ENCODE peak calls at places on chromosome 10, in four cellular contexts. G is CD8-positive, alpha-beta T cell; E is A549; B is M059J. R is an unnamed sample.

GRCh38 chr10:100656479-100656878 is 88.9 kb upstream of the PAX2 start:
- DNase-seq in G (no peak), E (peak; percentile 65), B (no peak), R (peak; percentile 41)

GRCh38 chr10:95312264-95312663 is 21.5 kb upstream of the PDLIM1 start:
- DNase-seq in G (no peak), E (no peak), B (no peak), R (no peak)

GRCh38 chr10:78934994-78935602 is 133.7 kb upstream of the ZMIZ1 start:
- DNase-seq in G (no peak), E (no peak), B (no peak), R (no peak)

GRCh38 chr10:84205049-84205852 is 10.9 kb downstream of the CDHR1 start:
- DNase-seq in G (peak; percentile 80), E (peak; percentile 62), B (peak; percentile 24), R (peak; percentile 63)

GRCh38 chr10:44279376-44279775 is 105.5 kb downstream of the CXCL12 start:
- DNase-seq in G (no peak), E (no peak), B (no peak), R (no peak)

GRCh38 chr10:72061491-72061890 is 26.9 kb downstream of the SPOCK2 start:
- DNase-seq in G (no peak), E (no peak), B (no peak), R (peak; percentile 42)

GRCh38 chr10:114928818-114929217 is 9.2 kb upstream of the TRUB1 start:
- DNase-seq in G (no peak), E (no peak), B (no peak), R (no peak)

GRCh38 chr10:86961481-86962091 is 3.2 kb downstream of the SNCG start:
- DNase-seq in G (no peak), E (no peak), B (peak; percentile 77), R (no peak)

GRCh38 chr10:98349508-98349922 is 65.5 kb downstream of the PYROXD2 start:
- DNase-seq in G (no peak), E (no peak), B (peak; percentile 86), R (no peak)

GRCh38 chr10:42997151-42997848 is 79.6 kb upstream of the RET start:
- DNase-seq in G (no peak), E (no peak), B (no peak), R (no peak)

GRCh38 chr10:59793924-59794323 is 40.7 kb upstream of the MRLN start:
- DNase-seq in G (no peak), E (no peak), B (no peak), R (no peak)

GRCh38 chr10:60649485-60650271 is 128.6 kb upstream of the CDK1 start:
- DNase-seq in G (no peak), E (no peak), B (no peak), R (no peak)

GRCh38 chr10:113127285-113128283 is 177.5 kb downstream of the TCF7L2 start:
- DNase-seq in G (no peak), E (no peak), B (no peak), R (no peak)

GRCh38 chr10:125231116-125231812 is 70.9 kb upstream of the CTBP2 start:
- DNase-seq in G (no peak), E (peak; percentile 99), B (peak; percentile 93), R (no peak)

GRCh38 chr10:57973451-57973850 is 294.2 kb downstream of the IPMK start:
- DNase-seq in G (no peak), E (no peak), B (peak; percentile 32), R (no peak)

GRCh38 chr10:43680035-43680434 is 31.4 kb upstream of the ZNF32 start:
- DNase-seq in G (no peak), E (no peak), B (peak; percentile 81), R (no peak)

GRCh38 chr10:22320591-22321155 is at the start of gene BMI1:
- DNase-seq in G (peak; percentile 75), E (peak; percentile 77), B (peak; percentile 57), R (peak; percentile 95)

GRCh38 chr10:57657164-57657765 is 610.4 kb downstream of the IPMK start:
- DNase-seq in G (no peak), E (peak; percentile 21), B (peak; percentile 41), R (peak; percentile 24)

GRCh38 chr10:62492012-62492869 is 118.1 kb downstream of the ZNF365 start:
- DNase-seq in G (no peak), E (no peak), B (peak; percentile 40), R (no peak)

GRCh38 chr10:119494224-119495060 is 48.1 kb downstream of the RGS10 start:
- DNase-seq in G (no peak), E (no peak), B (peak; percentile 43), R (no peak)

GRCh38 chr10:8055420-8056349 is 1.2 kb downstream of the GATA3 start:
- DNase-seq in G (peak; percentile 72), E (no peak), B (no peak), R (no peak)

GRCh38 chr10:110426294-110427153 is 71.2 kb upstream of the DUSP5 start:
- DNase-seq in G (no peak), E (peak; percentile 68), B (no peak), R (peak; percentile 67)

GRCh38 chr10:95391570-95392249 is 100.9 kb upstream of the PDLIM1 start:
- DNase-seq in G (no peak), E (peak; percentile 8), B (peak; percentile 47), R (no peak)

GRCh38 chr10:118583611-118584010 is 11.8 kb downstream of the PRLHR start:
- DNase-seq in G (no peak), E (no peak), B (no peak), R (no peak)

GRCh38 chr10:44339218-44339617 is 45.7 kb downstream of the CXCL12 start:
- DNase-seq in G (peak; percentile 29), E (no peak), B (peak; percentile 86), R (no peak)

GRCh38 chr10:129417882-129418281 is 49.2 kb upstream of the MGMT start:
- DNase-seq in G (no peak), E (no peak), B (no peak), R (no peak)

GRCh38 chr10:131242007-131242406 is 69.5 kb downstream of the TCERG1L start:
- DNase-seq in G (no peak), E (peak; percentile 21), B (peak; percentile 9), R (peak; percentile 42)

GRCh38 chr10:30002438-30003266 is 56.7 kb downstream of the JCAD start:
- DNase-seq in G (peak; percentile 72), E (peak; percentile 76), B (peak; percentile 64), R (peak; percentile 84)

GRCh38 chr10:3499120-3499519 is 285.9 kb downstream of the KLF6 start:
- DNase-seq in G (no peak), E (no peak), B (peak; percentile 75), R (no peak)

GRCh38 chr10:3689871-3690510 is 95.0 kb downstream of the KLF6 start:
- DNase-seq in G (no peak), E (no peak), B (peak; percentile 33), R (no peak)

GRCh38 chr10:70920519-70920918 is 32.2 kb upstream of the PCBD1 start:
- DNase-seq in G (no peak), E (no peak), B (no peak), R (no peak)

GRCh38 chr10:119207367-119207668 is at the start of gene GRK5:
- DNase-seq in G (peak; percentile 96), E (peak; percentile 96), B (peak; percentile 96), R (peak; percentile 97)

GRCh38 chr10:87961314-87961713 is 97.9 kb downstream of the PTEN start:
- DNase-seq in G (no peak), E (no peak), B (peak; percentile 87), R (no peak)

GRCh38 chr10:6148908-6149307 is 53.8 kb upstream of the PFKFB3 start:
- DNase-seq in G (no peak), E (no peak), B (no peak), R (no peak)

GRCh38 chr10:11205026-11205772 is 187.5 kb downstream of the CELF2 start:
- DNase-seq in G (no peak), E (no peak), B (no peak), R (no peak)

GRCh38 chr10:121237718-121238117 is 360.5 kb downstream of the FGFR2 start:
- DNase-seq in G (no peak), E (no peak), B (no peak), R (no peak)

GRCh38 chr10:33706191-33706590 is 371.7 kb upstream of the NRP1 start:
- DNase-seq in G (no peak), E (no peak), B (peak; percentile 88), R (no peak)

GRCh38 chr10:43060291-43060690 is 16.6 kb upstream of the RET start:
- DNase-seq in G (no peak), E (no peak), B (no peak), R (no peak)

GRCh38 chr10:68900427-68901105 is 549 bp upstream of the DDX50 start:
- DNase-seq in G (no peak), E (peak; percentile 36), B (peak; percentile 61), R (peak; percentile 52)